ENCODE peak calls at places on chromosomes 2 and 18, in ten cellular contexts. Y is thoracic aorta, T is A549, G is heart right ventricle, Q is BE2C, L is heart left ventricle, C is omental fat pad, B is ovary, S is AG09309, J is dorsolateral prefrontal cortex. V is an unnamed sample.
A peak's percentile ranks its signal among the peaks of the same experiment; 100 is the strongest.

GRCh38 chr2:51707625-51708024 is 675.7 kb upstream of the NRXN1 start:
- DNase-seq in G (no peak), Y (no peak), J (no peak), C (no peak), S (no peak), Q (no peak), L (no peak), B (no peak), T (no peak), V (no peak)

GRCh38 chr2:127122351-127123027 is 15.5 kb upstream of the BIN1 start:
- DNase-seq in T (no peak), C (no peak), Y (no peak), J (no peak), B (no peak), L (no peak), S (no peak), Q (no peak), G (no peak), V (no peak)

GRCh38 chr2:54558188-54558975 is 102.3 kb downstream of the SPTBN1 start:
- DNase-seq in C (no peak), S (no peak), B (peak; percentile 39), J (peak; percentile 36), L (peak; percentile 76), T (peak; percentile 61), G (peak; percentile 53), Y (no peak), Q (peak; percentile 79), V (peak; percentile 82)

GRCh38 chr2:111226797-111227700 is 106.3 kb downstream of the BCL2L11 start:
- DNase-seq in G (no peak), Y (no peak), C (no peak), S (peak; percentile 85), Q (no peak), T (no peak), B (no peak), L (no peak), J (no peak), V (no peak)

GRCh38 chr2:165655653-165656052 is 138.4 kb downstream of the GALNT3 start:
- DNase-seq in S (no peak), G (no peak), C (no peak), Q (no peak), T (no peak), Y (no peak), B (no peak), L (no peak), J (no peak), V (no peak)

GRCh38 chr2:230949966-230950832 is 25.2 kb upstream of the GPR55 start:
- DNase-seq in B (no peak), G (no peak), S (no peak), T (no peak), C (no peak), J (no peak), Y (no peak), L (no peak), Q (no peak), V (no peak)

GRCh38 chr2:10239561-10239967 is 63.1 kb upstream of the HPCAL1 start:
- DNase-seq in Y (no peak), C (no peak), G (no peak), J (no peak), B (no peak), S (no peak), Q (no peak), L (peak; percentile 33), T (no peak), V (no peak)

GRCh38 chr2:186612555-186613440 is 22.9 kb downstream of the ITGAV start:
- DNase-seq in G (no peak), L (no peak), Y (no peak), T (no peak), S (no peak), C (no peak), Q (no peak), J (no peak), B (no peak), V (no peak)

GRCh38 chr18:74013955-74014354 is 133.7 kb downstream of the FBXO15 start:
- DNase-seq in C (no peak), Y (no peak), B (no peak), Q (no peak), S (peak; percentile 74), J (no peak), G (no peak), T (no peak), L (no peak), V (peak; percentile 34)

GRCh38 chr2:45965841-45966498 is 314.5 kb downstream of the PRKCE start:
- DNase-seq in B (no peak), G (no peak), C (no peak), S (no peak), Y (no peak), L (no peak), J (no peak), Q (no peak), T (no peak), V (no peak)

GRCh38 chr2:102486941-102487702 is 14.1 kb downstream of the SLC9A4 start:
- DNase-seq in Q (no peak), J (no peak), G (no peak), L (no peak), B (no peak), Y (no peak), S (no peak), T (no peak), C (no peak), V (no peak)

GRCh38 chr2:197096649-197097048 is 170.1 kb upstream of the PGAP1 start:
- DNase-seq in L (no peak), T (no peak), B (no peak), G (no peak), C (no peak), Q (peak; percentile 17), S (no peak), Y (no peak), J (no peak), V (no peak)

GRCh38 chr2:28608829-28609400 is 113.1 kb downstream of the PLB1 start:
- DNase-seq in C (no peak), S (no peak), G (no peak), B (no peak), Q (no peak), J (no peak), T (no peak), L (no peak), Y (no peak), V (no peak)

GRCh38 chr2:72738096-72738495 is 87.7 kb downstream of the EXOC6B start:
- DNase-seq in L (no peak), T (no peak), C (no peak), S (no peak), G (no peak), J (no peak), B (no peak), Q (no peak), Y (no peak), V (no peak)

GRCh38 chr2:155947069-155947468 is 385.5 kb downstream of the NR4A2 start:
- DNase-seq in Q (no peak), C (no peak), T (no peak), L (no peak), B (no peak), J (no peak), S (no peak), G (no peak), Y (no peak), V (no peak)

GRCh38 chr2:190280565-190281330 is 38.9 kb downstream of the HIBCH start:
- DNase-seq in L (no peak), S (no peak), Q (no peak), G (no peak), Y (no peak), J (no peak), C (no peak), B (no peak), T (no peak), V (no peak)

GRCh38 chr2:206639636-206640035 is 2.7 kb upstream of the FAM237A start:
- DNase-seq in B (no peak), T (no peak), Q (no peak), J (no peak), C (no peak), Y (no peak), L (no peak), G (no peak), S (no peak), V (no peak)
- TF ChIP-seq CTCF in B (no peak), T (no peak), Q (no peak), J (no peak), C (no peak), Y (no peak), L (no peak), G (no peak), S (no peak), V (no peak)

DNA sequence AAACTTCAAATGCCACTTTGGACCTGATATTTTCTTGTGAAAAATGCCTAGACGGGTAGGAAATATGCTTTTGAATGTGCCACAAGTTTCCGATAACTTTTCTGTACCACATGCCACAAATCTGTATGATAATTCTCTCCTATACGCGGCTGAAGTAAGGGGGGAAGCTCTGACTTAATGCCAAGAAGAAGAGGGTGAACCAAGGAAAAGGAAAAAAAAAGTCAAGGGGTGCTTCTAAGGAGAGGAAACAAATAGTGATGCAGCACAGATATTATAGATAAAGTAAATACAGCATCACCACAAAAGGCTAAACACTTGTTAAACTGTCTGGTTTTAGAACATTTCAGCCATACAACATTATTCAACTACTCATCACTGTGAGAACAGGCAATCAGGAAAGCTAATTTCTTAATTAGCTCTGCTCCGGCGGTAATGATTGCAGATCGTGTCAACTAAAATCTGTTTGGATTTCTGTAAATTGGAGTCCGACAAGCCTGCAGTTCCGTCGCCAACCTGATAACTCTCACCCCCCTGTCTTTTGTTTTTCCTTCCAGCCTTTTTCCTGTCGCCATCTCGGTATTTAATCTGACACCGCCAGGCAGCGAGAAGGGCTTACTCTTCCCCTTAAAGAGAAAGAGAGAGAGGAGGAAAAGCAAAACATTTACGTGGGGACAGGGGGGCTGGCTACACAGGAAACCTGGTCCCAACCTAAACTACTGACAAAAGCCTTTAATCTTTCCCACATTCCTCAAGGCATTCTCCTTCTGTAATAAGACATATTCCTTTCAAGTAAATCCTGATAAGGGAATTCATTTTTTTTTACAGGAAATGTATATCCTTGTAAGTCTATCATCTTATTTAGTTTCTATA is 67.5 kb downstream of the ZEB2 start:
- DNase-seq in B (no peak), T (peak; percentile 2), L (no peak), S (no peak), C (no peak), Y (no peak), Q (peak; percentile 24), G (no peak), J (no peak), V (no peak)
- TF ChIP-seq CTCF in B (no peak), T (no peak), L (peak; percentile 13), S (peak; percentile 15), C (no peak), Y (peak; percentile 58), Q (peak; percentile 24), G (no peak), J (peak; percentile 19), V (peak; percentile 5)

GRCh38 chr2:233183869-233184418 is 67.5 kb upstream of the ATG16L1 start:
- DNase-seq in B (no peak), L (no peak), S (no peak), C (no peak), Y (no peak), G (no peak), T (no peak), Q (no peak), J (no peak), V (no peak)
- TF ChIP-seq CTCF in B (no peak), L (no peak), S (no peak), C (no peak), Y (no peak), G (no peak), T (no peak), Q (no peak), J (no peak), V (no peak)

GRCh38 chr2:222296311-222296736 is 2.5 kb downstream of the PAX3 start:
- DNase-seq in B (no peak), C (no peak), G (no peak), S (no peak), T (no peak), Y (no peak), J (no peak), Q (no peak), L (no peak), V (no peak)
- TF ChIP-seq CTCF in B (no peak), C (no peak), G (no peak), S (no peak), T (no peak), Y (no peak), J (no peak), Q (no peak), L (no peak), V (no peak)